ENCODE peak calls at places on chromosome 16, in four cellular contexts. V is mesendoderm, F is fibroblast of lung, H is PC-3. L is an unnamed sample. For H3K4me1, the result is how much of the 10 kb centered on the place peaks cover.

GRCh38 chr16:87958632-87959031 is 7.4 kb downstream of the BANP start:
- DNase-seq in F (no peak), V (no peak), H (no peak), L (no peak)

GRCh38 chr16:19898924-19899604 is 14.4 kb upstream of the GPRC5B start:
- DNase-seq in V (peak), H (peak), F (peak), L (peak)

GRCh38 chr16:29835926-29836325 is 15.7 kb downstream of the MVP start:
- DNase-seq in V (no peak), H (no peak), F (no peak), L (no peak)

GRCh38 chr16:87098361-87098760 is 218.8 kb downstream of the C16orf95 start:
- DNase-seq in F (no peak), H (no peak), V (no peak), L (no peak)

GRCh38 chr16:14523632-14524031 is 106.4 kb downstream of the PARN start:
- DNase-seq in H (no peak), V (no peak), F (no peak), L (no peak)

GRCh38 chr16:47644661-47645060 is 183.5 kb downstream of the PHKB start:
- DNase-seq in F (peak), H (no peak), V (no peak), L (no peak)

GRCh38 chr16:30941600-30942420 is 7.1 kb upstream of the ORAI3 start:
- DNase-seq in F (peak), V (peak), H (peak), L (peak)

GRCh38 chr16:72311426-72311825 is 139.5 kb upstream of the PMFBP1 start:
- DNase-seq in V (peak), H (no peak), F (no peak), L (no peak)

GRCh38 chr16:80580109-80580832 is 39.5 kb downstream of the DYNLRB2 start:
- DNase-seq in H (peak), F (no peak), V (no peak), L (no peak)

GRCh38 chr16:53822936-53823529 is 119.1 kb downstream of the FTO start:
- DNase-seq in F (no peak), V (no peak), H (peak), L (no peak)

GRCh38 chr16:50559804-50560514 is 11.8 kb downstream of the NKD1 start:
- DNase-seq in F (no peak), H (no peak), V (no peak), L (no peak)

GRCh38 chr16:86508947-86509758 is 1.2 kb upstream of the FOXF1 start:
- DNase-seq in V (peak), H (peak), F (peak), L (no peak)

GRCh38 chr16:49755716-49756115 is 100.2 kb downstream of the ZNF423 start:
- DNase-seq in F (no peak), H (no peak), V (peak), L (no peak)

GRCh38 chr16:65604771-65605170 is 482.9 kb upstream of the CDH11 start:
- DNase-seq in V (no peak), F (no peak), H (no peak), L (no peak)

GRCh38 chr16:53809088-53809951 is 105.4 kb downstream of the FTO start:
- DNase-seq in F (peak), V (no peak), H (peak), L (no peak)

GRCh38 chr16:3004781-3005284 is 7.9 kb upstream of the CLDN9 start:
- DNase-seq in F (no peak), V (peak), H (peak), L (peak)

GRCh38 chr16:26816885-26817571 is 249.7 kb upstream of the C16orf82 start:
- DNase-seq in V (no peak), H (peak), F (peak), L (no peak)

GRCh38 chr16:47565454-47565853 is 104.3 kb downstream of the PHKB start:
- DNase-seq in H (peak), F (peak), V (no peak), L (no peak)

GRCh38 chr16:30567991-30568638 is 3.4 kb downstream of the ZNF688 start:
- DNase-seq in V (no peak), F (peak), H (peak), L (peak)

GRCh38 chr16:11429823-11430222 is 84.6 kb downstream of the RMI2 start:
- DNase-seq in F (no peak), H (no peak), V (no peak), L (no peak)

GRCh38 chr16:54285414-54286066 is 1.0 kb downstream of the IRX3 start:
- DNase-seq in V (peak), H (no peak), F (no peak), L (peak)

GRCh38 chr16:81836279-81837054 is 57.4 kb downstream of the PLCG2 start:
- DNase-seq in V (no peak), H (no peak), F (no peak), L (no peak)

DNA sequence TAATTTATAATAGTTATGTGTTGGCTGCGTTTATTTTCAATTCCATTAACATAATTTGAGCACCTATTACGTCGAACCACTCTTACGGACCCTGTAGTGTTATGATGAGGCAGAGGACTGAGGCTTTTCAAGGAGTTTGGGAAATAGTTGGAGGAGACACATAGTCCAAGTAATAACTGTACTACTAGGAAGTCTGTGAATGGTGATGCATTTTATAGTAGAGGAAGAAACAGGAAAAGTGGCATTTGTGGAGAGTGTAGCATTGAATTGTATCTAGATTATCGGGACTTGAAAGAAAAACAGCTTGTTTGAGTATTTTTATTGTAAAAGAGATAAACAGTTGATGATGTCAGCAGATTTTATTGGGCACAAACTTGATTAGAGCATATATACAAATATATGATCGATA is 1.7 kb downstream of the NFATC3 start:
- DNase-seq in F (peak), H (peak), V (no peak), L (no peak)
- H3K4me1 ChIP-seq in F (under half), H (under half), V (under half), L (under half)

GRCh38 chr16:89453662-89454321 is 36.6 kb downstream of the ANKRD11 start:
- DNase-seq in H (peak), V (peak), F (no peak), L (no peak)
- H3K4me1 ChIP-seq in H (under half), V (under half), F (under half), L (under half)

DNA sequence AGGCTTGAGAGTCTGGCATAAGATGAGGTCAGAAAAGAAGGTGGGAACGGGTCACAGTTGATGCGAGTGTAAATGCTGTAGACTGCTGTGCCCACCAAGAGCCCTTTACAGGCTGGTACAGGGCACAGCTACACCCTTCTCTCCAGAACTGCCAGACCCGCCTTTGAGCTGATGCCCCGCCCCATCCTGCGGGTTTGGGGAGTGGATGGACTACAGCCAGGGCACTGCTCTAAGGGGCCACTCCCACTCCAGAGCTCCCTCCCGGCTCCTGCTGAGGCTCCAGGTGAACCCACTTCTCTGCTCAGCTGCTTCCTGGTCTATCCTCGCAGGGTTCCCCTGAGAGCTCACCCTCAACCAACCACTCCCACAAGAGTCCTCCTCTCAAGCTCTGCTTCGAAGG is 12.3 kb downstream of the MEIOB start:
- DNase-seq in H (no peak), F (no peak), V (no peak), L (no peak)
- H3K4me1 ChIP-seq in H (under half), F (under half), V (under half), L (under half)

GRCh38 chr16:56912746-56913703 is 18.9 kb upstream of the HERPUD1 start:
- DNase-seq in F (peak), H (no peak), V (no peak), L (no peak)

GRCh38 chr16:56911771-56912541 is 20.0 kb upstream of the HERPUD1 start:
- DNase-seq in H (no peak), V (peak), F (no peak), L (no peak)

GRCh38 chr16:56915311-56916105 is 16.4 kb upstream of the HERPUD1 start:
- DNase-seq in V (no peak), H (no peak), F (peak), L (no peak)

GRCh38 chr16:56916571-56917403 is 15.2 kb upstream of the HERPUD1 start:
- DNase-seq in V (no peak), F (no peak), H (no peak), L (no peak)

DNA sequence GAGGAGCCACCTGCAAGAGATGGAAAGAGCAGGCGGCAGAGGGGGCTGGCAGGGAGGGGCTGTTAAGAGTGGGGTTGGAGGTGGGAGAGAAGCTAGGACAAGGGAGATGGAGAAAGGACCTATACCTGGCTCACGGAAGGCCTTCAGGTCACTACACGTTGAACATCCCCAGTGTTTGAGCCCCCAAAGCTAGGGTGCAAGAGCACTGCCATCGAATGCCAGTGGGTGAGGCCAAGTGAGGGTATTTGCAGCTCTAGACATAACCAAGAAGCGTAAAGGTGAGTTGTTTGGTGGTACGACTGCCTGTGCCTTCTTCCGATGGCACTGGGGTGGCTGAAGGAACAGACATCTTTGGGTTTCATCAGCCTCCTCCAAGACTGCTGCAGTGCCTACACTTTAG is 17.0 kb upstream of the HERPUD1 start:
- DNase-seq in F (no peak), H (no peak), V (no peak), L (no peak)
- H3K4me1 ChIP-seq in F (under half), H (under half), V (under half), L (half or more)

GRCh38 chr16:56987692-56988091 is 1.7 kb upstream of the NLRC5 start:
- DNase-seq in F (no peak), H (no peak), V (no peak), L (peak)
- H3K4me1 ChIP-seq in F (under half), H (under half), V (under half), L (under half)

DNA sequence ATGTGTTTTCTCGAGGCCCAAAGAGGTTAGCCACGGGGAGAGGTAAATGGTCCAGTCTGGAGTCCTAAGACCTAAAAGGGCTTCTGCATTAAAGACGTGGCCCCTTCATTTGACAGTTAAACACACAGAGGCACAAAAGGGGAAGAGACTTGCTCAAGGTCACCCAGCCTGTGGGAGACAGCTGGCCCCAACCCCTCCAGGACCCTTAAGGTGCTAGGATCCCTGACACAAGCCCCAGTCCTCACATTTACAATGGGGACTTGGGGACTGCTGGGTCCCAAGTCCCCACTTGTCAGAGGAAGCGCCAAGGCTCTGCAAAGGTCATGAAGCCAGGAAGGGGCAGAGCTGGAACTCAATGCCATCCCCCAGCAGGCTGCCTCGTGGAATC is 1.7 kb downstream of the ABAT start:
- DNase-seq in V (no peak), F (no peak), H (no peak), L (no peak)
- H3K4me1 ChIP-seq in V (under half), F (under half), H (under half), L (half or more)